ENCODE peak calls at places on chromosomes 1 and 21, in ten cellular contexts. O, M, X, W, I, V, J, Y, H and F are unnamed samples.

GRCh38 chr1:1941211-1941841 is 22.2 kb upstream of the TMEM52 start:
- DNase-seq in O (no peak), M (no peak), X (no peak), W (no peak), I (no peak), V (no peak), J (no peak), Y (peak; percentile 57), H (no peak), F (no peak)

GRCh38 chr1:33872681-33873080 is 8.8 kb downstream of the HMGB4 start:
- DNase-seq in O (no peak), M (no peak), X (no peak), W (no peak), I (no peak), V (no peak), J (no peak), Y (no peak), H (no peak), F (no peak)

GRCh38 chr21:31555741-31556191 is 103.7 kb upstream of the SOD1 start:
- DNase-seq in O (no peak), M (no peak), X (no peak), W (no peak), I (peak; percentile 1), V (no peak), J (no peak), Y (no peak), H (no peak), F (no peak)

GRCh38 chr1:61580417-61580816 is 144.5 kb downstream of the TM2D1 start:
- DNase-seq in O (no peak), M (no peak), X (no peak), W (no peak), I (no peak), V (no peak), J (no peak), Y (no peak), H (no peak), F (no peak)

GRCh38 chr21:38258803-38259485 is 2.2 kb downstream of the KCNJ15 start:
- DNase-seq in O (no peak), M (no peak), X (no peak), W (no peak), I (no peak), V (no peak), J (no peak), Y (no peak), H (no peak), F (peak; percentile 84)

GRCh38 chr1:242524571-242525359 is at the start of gene PLD5:
- DNase-seq in O (no peak), M (no peak), X (peak; percentile 29), W (no peak), I (peak; percentile 57), V (peak; percentile 52), J (no peak), Y (peak; percentile 67), H (no peak), F (no peak)

GRCh38 chr1:24770891-24771290 is 25.6 kb downstream of the CLIC4 start:
- DNase-seq in O (no peak), M (no peak), X (no peak), W (peak; percentile 47), I (no peak), V (no peak), J (no peak), Y (no peak), H (no peak), F (no peak)

GRCh38 chr1:179101566-179101965 is 19.7 kb downstream of the TOR3A start:
- DNase-seq in O (no peak), M (no peak), X (no peak), W (no peak), I (no peak), V (no peak), J (no peak), Y (no peak), H (no peak), F (no peak)

GRCh38 chr1:160567858-160568682 is 11.2 kb downstream of the CD84 start:
- DNase-seq in O (no peak), M (peak; percentile 51), X (no peak), W (no peak), I (no peak), V (no peak), J (no peak), Y (no peak), H (peak; percentile 40), F (no peak)

GRCh38 chr1:236727521-236727920 is 41.2 kb downstream of the ACTN2 start:
- DNase-seq in O (no peak), M (no peak), X (no peak), W (no peak), I (no peak), V (no peak), J (no peak), Y (no peak), H (no peak), F (no peak)

GRCh38 chr1:116242741-116243140 is 130.3 kb upstream of the ATP1A1 start:
- DNase-seq in O (no peak), M (no peak), X (no peak), W (no peak), I (no peak), V (no peak), J (no peak), Y (no peak), H (no peak), F (no peak)

GRCh38 chr21:38795475-38795874 is 10.3 kb upstream of the ETS2 start:
- DNase-seq in O (no peak), M (no peak), X (no peak), W (no peak), I (no peak), V (no peak), J (no peak), Y (no peak), H (no peak), F (no peak)

GRCh38 chr1:184974086-184974836 is at the start of gene NIBAN1:
- DNase-seq in O (peak; percentile 15), M (peak; percentile 61), X (peak; percentile 33), W (peak; percentile 20), I (peak; percentile 86), V (peak; percentile 35), J (peak; percentile 68), Y (peak; percentile 93), H (peak; percentile 63), F (no peak)

GRCh38 chr1:168803696-168804510 is 74.9 kb upstream of the DPT start:
- DNase-seq in O (no peak), M (no peak), X (no peak), W (no peak), I (no peak), V (peak; percentile 63), J (no peak), Y (no peak), H (no peak), F (no peak)

GRCh38 chr1:117128323-117129079 is 7.0 kb upstream of the TRIM45 start:
- DNase-seq in O (peak; percentile 33), M (peak; percentile 48), X (no peak), W (peak; percentile 68), I (no peak), V (no peak), J (no peak), Y (no peak), H (no peak), F (no peak)

DNA sequence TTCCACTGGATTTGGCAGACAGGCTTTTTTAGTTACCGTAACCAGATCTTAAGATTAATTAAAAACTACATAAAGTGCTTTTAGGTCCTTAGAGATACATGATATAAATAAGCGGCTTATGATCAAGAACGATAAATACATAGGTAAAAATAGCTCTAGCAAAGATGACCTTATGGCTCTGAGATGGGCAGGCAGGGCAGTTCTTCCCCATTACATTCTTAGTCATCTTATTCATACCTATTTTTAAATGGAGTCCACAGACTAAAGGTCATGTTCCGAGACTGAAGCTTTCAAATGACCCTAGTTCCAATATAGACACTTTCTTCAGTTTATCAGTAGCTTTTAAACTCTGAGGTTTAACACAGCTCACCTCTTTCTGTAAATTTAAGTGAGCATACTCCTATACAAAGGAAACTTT is 4.3 kb downstream of the MCL1 start:
- DNase-seq in O (no peak), M (no peak), X (no peak), W (no peak), I (no peak), V (no peak), J (no peak), Y (no peak), H (no peak), F (no peak)
- H3K36me3 ChIP-seq in O (peaks cover 58% of the 10 kb centered on the region), M (peaks cover 65% of the 10 kb centered on the region), X (no peaks in the 10 kb centered on the region), W (peaks cover 39% of the 10 kb centered on the region), I (peaks cover 83% of the 10 kb centered on the region), V (peaks cover 39% of the 10 kb centered on the region), J (peaks cover 66% of the 10 kb centered on the region), Y (peaks cover 6% of the 10 kb centered on the region), H (peaks cover 59% of the 10 kb centered on the region), F (peaks cover 32% of the 10 kb centered on the region)

GRCh38 chr1:8875216-8875861 is 3.1 kb downstream of the ENO1 start:
- DNase-seq in O (no peak), M (no peak), X (no peak), W (peak; percentile 44), I (no peak), V (no peak), J (no peak), Y (no peak), H (peak; percentile 6), F (peak; percentile 19)
- H3K36me3 ChIP-seq in O (peaks cover 62% of the 10 kb centered on the region), M (peaks cover 74% of the 10 kb centered on the region), X (no peaks in the 10 kb centered on the region), W (peaks cover 37% of the 10 kb centered on the region), I (peaks cover 58% of the 10 kb centered on the region), V (peaks cover 54% of the 10 kb centered on the region), J (peaks cover 57% of the 10 kb centered on the region), Y (no peaks in the 10 kb centered on the region), H (peaks cover 53% of the 10 kb centered on the region), F (peaks cover 33% of the 10 kb centered on the region)

DNA sequence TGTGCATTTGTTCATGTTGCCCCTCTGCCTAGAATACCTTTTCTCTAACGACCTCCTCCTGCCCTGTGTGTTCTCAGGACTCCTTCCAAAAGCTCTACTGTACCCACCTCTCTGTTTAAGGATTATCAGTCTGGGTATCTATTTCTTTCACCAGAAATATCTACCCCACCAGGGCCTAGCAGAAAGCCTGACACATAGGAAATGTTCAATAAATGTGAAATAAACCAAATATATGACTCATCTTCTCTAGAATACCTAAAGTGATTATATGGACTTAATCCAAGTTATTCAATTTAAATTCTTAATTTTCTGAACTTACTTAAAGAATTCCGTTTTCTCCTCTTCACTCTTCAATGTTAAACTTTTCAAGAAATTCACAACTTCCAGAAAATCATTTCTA is 27.1 kb downstream of the SCYL3 start:
- DNase-seq in O (no peak), M (no peak), X (no peak), W (no peak), I (no peak), V (no peak), J (no peak), Y (no peak), H (no peak), F (no peak)
- H3K36me3 ChIP-seq in O (peaks cover 40% of the 10 kb centered on the region), M (peaks cover 79% of the 10 kb centered on the region), X (no peaks in the 10 kb centered on the region), W (peaks cover 12% of the 10 kb centered on the region), I (peaks cover 100% of the 10 kb centered on the region), V (peaks cover 57% of the 10 kb centered on the region), J (peaks cover 45% of the 10 kb centered on the region), Y (peaks cover 5% of the 10 kb centered on the region), H (peaks cover 67% of the 10 kb centered on the region), F (peaks cover 20% of the 10 kb centered on the region)

DNA sequence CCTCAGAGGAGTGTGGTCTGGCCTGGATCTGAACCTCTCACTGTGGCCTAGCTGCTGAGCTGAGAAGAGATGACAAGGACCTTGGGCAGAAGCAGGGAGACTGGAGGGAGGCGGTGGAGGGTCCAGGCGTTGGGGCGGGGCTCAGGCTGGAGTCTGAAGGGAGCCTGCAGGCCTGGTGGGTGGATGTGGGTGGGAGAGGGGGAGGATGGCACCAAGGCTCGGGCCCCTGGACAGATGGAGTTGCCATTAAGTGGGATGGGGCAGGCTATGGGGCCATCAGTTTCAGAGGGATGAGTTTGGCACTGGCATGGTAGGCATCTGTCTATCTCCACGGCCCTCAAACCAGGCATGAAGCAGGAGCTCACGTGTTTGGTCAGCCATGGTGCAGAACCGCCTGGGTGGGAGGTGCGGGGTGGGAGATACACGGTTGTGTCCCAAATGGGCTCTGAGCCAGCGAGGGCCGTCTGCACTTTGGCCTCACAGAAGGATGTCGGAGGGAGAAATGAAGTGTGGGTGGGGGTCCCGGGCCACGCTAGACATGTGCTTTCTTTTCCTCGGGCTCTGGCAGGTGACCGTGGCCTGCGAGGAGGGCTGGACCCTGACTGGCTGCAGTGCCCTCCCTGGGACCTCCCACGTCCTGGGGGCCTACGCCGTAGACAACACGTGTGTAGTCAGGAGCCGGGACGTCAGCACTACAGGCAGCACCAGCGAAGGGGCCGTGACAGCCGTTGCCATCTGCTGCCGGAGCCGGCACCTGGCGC is 23.6 kb downstream of the PCSK9 start:
- DNase-seq in O (no peak), M (no peak), X (no peak), W (no peak), I (peak; percentile 60), V (no peak), J (no peak), Y (peak; percentile 76), H (no peak), F (no peak)
- H3K36me3 ChIP-seq in O (no peaks in the 10 kb centered on the region), M (peaks cover 97% of the 10 kb centered on the region), X (no peaks in the 10 kb centered on the region), W (no peaks in the 10 kb centered on the region), I (peaks cover 15% of the 10 kb centered on the region), V (peaks cover 7% of the 10 kb centered on the region), J (peaks cover 10% of the 10 kb centered on the region), Y (no peaks in the 10 kb centered on the region), H (peaks cover 5% of the 10 kb centered on the region), F (peaks cover 9% of the 10 kb centered on the region)